ENCODE peak calls at places on chromosomes 4 and X, in five cellular contexts. X is mesenchymal stem cell, V is H9, U is IMR-90, Y is neuronal stem cell. Z is an unnamed sample.

GRCh38 chr4:38989487-38989886 is 42.7 kb downstream of the TMEM156 start:
- DNase-seq in X (no peak), U (peak), V (no peak), Y (no peak), Z (no peak)

GRCh38 chrX:123121241-123121640 is 62.8 kb upstream of the GRIA3 start:
- DNase-seq in U (no peak), V (no peak), X (no peak), Y (no peak), Z (no peak)

GRCh38 chr4:69577245-69577644 is 62.2 kb downstream of the UGT2A2 start:
- DNase-seq in Y (no peak), X (no peak), V (no peak), U (no peak), Z (no peak)

GRCh38 chr4:111778543-111778942 is 366.7 kb upstream of the FAM241A start:
- DNase-seq in Y (no peak), X (peak), U (no peak), V (no peak), Z (no peak)

GRCh38 chr4:25030283-25031076 is at the start of gene LGI2:
- DNase-seq in Y (peak), U (no peak), X (no peak), V (peak), Z (peak)

GRCh38 chrX:22409418-22409817 is 136.7 kb downstream of the CBLL2 start:
- DNase-seq in V (no peak), U (no peak), X (no peak), Y (no peak), Z (no peak)

GRCh38 chr4:170259631-170260153 is 169.9 kb upstream of the AADAT start:
- DNase-seq in U (peak), Y (peak), V (peak), X (peak), Z (peak)

GRCh38 chr4:184598753-184599491 is 50.3 kb downstream of the CASP3 start:
- DNase-seq in Y (no peak), U (no peak), V (no peak), X (no peak), Z (no peak)

GRCh38 chrX:1140236-1140681 is 72.2 kb downstream of the CRLF2 start:
- DNase-seq in X (no peak), Y (no peak), U (no peak), V (peak), Z (no peak)

GRCh38 chr4:39544580-39545315 is 17.5 kb upstream of the UGDH start:
- DNase-seq in V (no peak), Y (no peak), U (peak), X (peak), Z (no peak)

GRCh38 chrX:80879143-80879542 is 69.5 kb upstream of the BRWD3 start:
- DNase-seq in V (no peak), U (no peak), X (no peak), Y (no peak), Z (no peak)

GRCh38 chr4:129822708-129823504 is 727.0 kb downstream of the C4orf33 start:
- DNase-seq in Y (no peak), V (no peak), U (no peak), X (peak), Z (peak)

GRCh38 chr4:3250956-3251690 is 2.2 kb downstream of the MSANTD1 start:
- DNase-seq in X (no peak), U (no peak), Y (no peak), V (peak), Z (no peak)

GRCh38 chr4:112951362-112951962 is 98.0 kb upstream of the ANK2 start:
- DNase-seq in V (no peak), X (peak), Y (no peak), U (peak), Z (no peak)

GRCh38 chr4:56728512-56728911 is 47.4 kb upstream of the HOPX start:
- DNase-seq in X (peak), Y (no peak), V (no peak), U (peak), Z (no peak)

GRCh38 chr4:142307857-142308256 is 538.2 kb downstream of the INPP4B start:
- DNase-seq in X (no peak), U (no peak), V (no peak), Y (no peak), Z (no peak)

GRCh38 chrX:53317365-53318069 is 36.1 kb upstream of the IQSEC2 start:
- DNase-seq in U (peak), X (peak), Y (peak), V (peak), Z (peak)

GRCh38 chr4:6894528-6895498 is 14.8 kb upstream of the TBC1D14 start:
- DNase-seq in Y (no peak), U (no peak), X (no peak), V (no peak), Z (no peak)

GRCh38 chr4:124713213-124713592 is 671 bp upstream of the ANKRD50 start:
- DNase-seq in V (peak), Y (no peak), U (peak), X (peak), Z (peak)
- H3K14ac ChIP-seq in V (peak), Y (no peak), U (peak), X (no peak), Z (peak)

GRCh38 chr4:159593651-159594050 is 490.8 kb downstream of the RAPGEF2 start:
- DNase-seq in U (no peak), X (no peak), V (no peak), Y (no peak), Z (no peak)

GRCh38 chr4:159593157-159593556 is 490.3 kb downstream of the RAPGEF2 start:
- DNase-seq in V (no peak), Y (no peak), U (no peak), X (no peak), Z (no peak)

GRCh38 chr4:159600102-159600501 is 497.2 kb downstream of the RAPGEF2 start:
- DNase-seq in Y (no peak), U (no peak), V (no peak), X (no peak), Z (peak)

GRCh38 chr4:159598602-159599001 is 495.7 kb downstream of the RAPGEF2 start:
- DNase-seq in V (no peak), X (no peak), U (no peak), Y (no peak), Z (no peak)

GRCh38 chr4:159594576-159594975 is 491.7 kb downstream of the RAPGEF2 start:
- DNase-seq in X (no peak), V (no peak), U (no peak), Y (no peak), Z (no peak)
- H3K14ac ChIP-seq in X (no peak), V (no peak), U (no peak), Y (no peak), Z (no peak)

GRCh38 chr4:8907596-8908205 is 36.1 kb upstream of the HMX1 start:
- DNase-seq in V (peak), X (no peak), U (no peak), Y (no peak), Z (no peak)

GRCh38 chr4:8906991-8907595 is 35.5 kb upstream of the HMX1 start:
- DNase-seq in X (no peak), U (no peak), Y (no peak), V (peak), Z (no peak)

GRCh38 chr4:8905236-8905772 is 33.7 kb upstream of the HMX1 start:
- DNase-seq in V (peak), Y (no peak), U (no peak), X (no peak), Z (no peak)

GRCh38 chr4:8905773-8906667 is 34.4 kb upstream of the HMX1 start:
- DNase-seq in V (peak), U (no peak), Y (no peak), X (no peak), Z (no peak)

DNA sequence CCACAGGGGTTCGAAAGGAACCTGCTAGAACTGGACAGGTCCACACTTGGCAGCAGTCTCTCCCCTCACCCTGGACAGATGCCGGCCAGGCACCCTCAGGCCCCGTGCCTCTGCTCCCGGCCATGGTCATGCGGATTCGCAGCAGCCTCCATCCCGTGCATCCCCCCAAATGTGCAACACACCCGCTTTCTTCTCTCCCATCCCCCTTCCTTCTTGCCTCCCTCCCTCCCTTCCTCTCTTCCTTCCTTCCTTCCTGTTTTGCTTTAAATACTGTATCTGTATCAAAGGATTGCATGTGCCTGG is 35.0 kb upstream of the HMX1 start:
- DNase-seq in X (no peak), Y (no peak), V (no peak), U (no peak), Z (no peak)
- H3K14ac ChIP-seq in X (no peak), Y (no peak), V (no peak), U (no peak), Z (no peak)

GRCh38 chr4:108620933-108621905 is 843 bp downstream of the RPL34 start:
- DNase-seq in X (peak), V (no peak), Y (no peak), U (peak), Z (no peak)
- H3K14ac ChIP-seq in X (peak), V (peak), Y (no peak), U (peak), Z (peak)

GRCh38 chrX:99415470-99415869 is 994.6 kb downstream of the PCDH19 start:
- DNase-seq in U (no peak), V (no peak), Y (no peak), X (no peak), Z (no peak)

DNA sequence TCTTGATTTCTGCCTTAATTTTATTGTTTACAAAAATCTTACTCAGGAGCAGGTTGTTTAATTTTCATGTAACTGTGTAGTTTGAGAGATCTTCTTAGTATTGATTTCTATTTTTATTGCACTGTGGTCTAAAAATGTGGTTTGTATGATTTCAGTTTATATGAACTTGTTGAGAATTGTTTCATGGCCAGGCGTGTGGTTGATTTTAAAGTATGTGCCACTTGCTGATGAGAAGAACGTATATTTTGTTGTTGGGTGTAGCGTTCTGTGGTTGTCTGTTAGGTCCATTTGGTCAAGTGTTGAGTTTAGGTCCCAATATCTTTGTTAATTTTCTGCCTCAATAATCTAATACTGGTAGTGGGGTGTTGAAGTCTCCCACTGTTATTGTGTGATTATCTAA is 996.8 kb downstream of the PCDH19 start:
- DNase-seq in V (no peak), X (no peak), U (no peak), Y (no peak), Z (no peak)
- H3K14ac ChIP-seq in V (no peak), X (no peak), U (no peak), Y (no peak), Z (no peak)

DNA sequence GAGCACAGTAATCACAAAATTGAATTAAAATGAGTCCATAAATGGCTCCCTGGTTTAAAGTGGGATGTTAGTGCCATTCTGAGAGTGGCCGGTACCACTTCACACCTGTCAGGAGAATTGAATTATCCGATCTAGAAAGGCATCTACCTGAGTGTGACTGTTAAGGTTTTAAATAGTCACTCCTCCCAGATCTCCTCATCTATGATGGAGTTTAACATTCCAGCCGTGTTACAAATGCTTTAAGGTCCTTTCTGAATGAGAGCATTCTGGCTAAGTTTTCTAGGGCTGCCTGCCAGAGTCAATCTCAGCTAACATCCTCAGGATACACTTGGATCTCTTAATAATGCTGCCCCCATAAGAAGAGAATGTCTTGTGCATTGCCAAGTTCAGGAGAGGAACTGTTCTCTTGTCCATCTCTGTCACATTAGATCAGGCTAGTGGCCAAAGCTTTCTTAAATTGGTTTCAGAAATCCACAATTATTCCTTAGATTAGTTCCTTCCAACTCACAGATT is 231.1 kb downstream of the SLC39A8 start:
- DNase-seq in V (no peak), Y (no peak), X (no peak), U (no peak), Z (peak)
- H3K14ac ChIP-seq in V (no peak), Y (no peak), X (no peak), U (no peak), Z (no peak)

GRCh38 chr4:146646601-146647000 is 7.9 kb downstream of the POU4F2 start:
- DNase-seq in V (no peak), U (no peak), X (no peak), Y (no peak), Z (no peak)
- H3K14ac ChIP-seq in V (no peak), U (no peak), X (no peak), Y (no peak), Z (no peak)

GRCh38 chr4:158535130-158535614 is 13.5 kb downstream of the RXFP1 start:
- DNase-seq in Y (no peak), X (peak), U (peak), V (no peak), Z (peak)
- H3K14ac ChIP-seq in Y (no peak), X (no peak), U (peak), V (no peak), Z (no peak)

GRCh38 chr4:128811571-128812359 is 2.3 kb downstream of the JADE1 start:
- DNase-seq in X (peak), V (peak), U (peak), Y (peak), Z (peak)

GRCh38 chr4:128810871-128811570 is 1.5 kb downstream of the JADE1 start:
- DNase-seq in V (peak), X (peak), U (peak), Y (peak), Z (peak)

GRCh38 chr4:128812360-128812958 is 3.0 kb downstream of the JADE1 start:
- DNase-seq in X (peak), V (peak), Y (peak), U (peak), Z (peak)

GRCh38 chr4:128810331-128810870 is 901 bp downstream of the JADE1 start:
- DNase-seq in V (no peak), Y (no peak), X (peak), U (peak), Z (peak)

GRCh38 chr4:128809477-128810330 is at the start of gene JADE1:
- DNase-seq in U (peak), Y (peak), V (peak), X (peak), Z (peak)
- H3K14ac ChIP-seq in U (peak), Y (peak), V (peak), X (no peak), Z (peak)

DNA sequence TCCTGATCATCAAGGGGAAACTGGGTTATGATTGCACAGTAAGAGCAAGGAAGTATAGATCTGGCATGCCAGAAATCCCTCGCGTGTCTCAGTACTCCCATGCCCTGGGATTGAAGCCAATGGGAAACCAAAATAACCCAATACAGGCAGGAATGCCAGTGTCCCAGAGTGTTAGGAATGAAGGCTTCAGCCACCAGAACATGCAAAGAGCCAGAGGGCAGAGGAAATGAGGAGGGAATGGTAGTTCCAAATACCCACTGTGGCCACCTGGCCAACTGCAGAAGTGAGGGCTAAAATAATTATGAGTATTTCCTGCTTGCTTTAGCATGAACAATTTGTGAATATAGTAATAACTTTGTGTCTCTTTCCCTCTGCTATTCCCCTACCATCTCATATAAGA is 12.2 kb downstream of the MTNR1A start:
- DNase-seq in V (no peak), X (no peak), U (no peak), Y (no peak), Z (no peak)
- H3K14ac ChIP-seq in V (no peak), X (no peak), U (no peak), Y (no peak), Z (no peak)